ENCODE peak calls at places on chromosome 14, in four cellular contexts. One of them, this sample, is unnamed.
A peak's percentile ranks its signal among the peaks of the same experiment; 100 is the strongest.

GRCh38 chr14:98203421-98203820 is 1068.6 kb downstream of the BCL11B start:
- DNase-seq in osteoblast: no peak
- DNase-seq in stimulated activated CD4-positive, alpha-beta T cell treated with anti-CD3 and anti-CD28 coated beads, TNF-alpha, amount 100 ng/mL, for 4 hours: no peak
- DNase-seq in amygdala: no peak
- DNase-seq in this sample: no peak

GRCh38 chr14:63224196-63224595 is 20.0 kb downstream of the RHOJ start:
- DNase-seq in osteoblast: no peak
- DNase-seq in stimulated activated CD4-positive, alpha-beta T cell treated with anti-CD3 and anti-CD28 coated beads, TNF-alpha, amount 100 ng/mL, for 4 hours: no peak
- DNase-seq in amygdala: no peak
- DNase-seq in this sample: no peak

GRCh38 chr14:65465584-65465983 is 53.1 kb downstream of the FUT8 start:
- DNase-seq in osteoblast: no peak
- DNase-seq in amygdala: no peak
- DNase-seq in stimulated activated CD4-positive, alpha-beta T cell treated with anti-CD3 and anti-CD28 coated beads, TNF-alpha, amount 100 ng/mL, for 4 hours: no peak
- DNase-seq in this sample: no peak

GRCh38 chr14:102417646-102418045 is 54.9 kb downstream of the TECPR2 start:
- DNase-seq in amygdala: no peak
- DNase-seq in osteoblast: peak; percentile 55
- DNase-seq in stimulated activated CD4-positive, alpha-beta T cell treated with anti-CD3 and anti-CD28 coated beads, TNF-alpha, amount 100 ng/mL, for 4 hours: no peak
- DNase-seq in this sample: no peak

GRCh38 chr14:76644875-76645518 is 116.3 kb upstream of the VASH1 start:
- DNase-seq in osteoblast: peak; percentile 56
- DNase-seq in stimulated activated CD4-positive, alpha-beta T cell treated with anti-CD3 and anti-CD28 coated beads, TNF-alpha, amount 100 ng/mL, for 4 hours: no peak
- DNase-seq in amygdala: no peak
- DNase-seq in this sample: no peak

GRCh38 chr14:105889666-105890473 is 363.5 kb downstream of the TMEM121 start:
- DNase-seq in stimulated activated CD4-positive, alpha-beta T cell treated with anti-CD3 and anti-CD28 coated beads, TNF-alpha, amount 100 ng/mL, for 4 hours: no peak
- DNase-seq in osteoblast: peak; percentile 64
- DNase-seq in amygdala: no peak
- DNase-seq in this sample: no peak

GRCh38 chr14:80974338-80975078 is 19.1 kb downstream of the TSHR start:
- DNase-seq in stimulated activated CD4-positive, alpha-beta T cell treated with anti-CD3 and anti-CD28 coated beads, TNF-alpha, amount 100 ng/mL, for 4 hours: no peak
- DNase-seq in osteoblast: no peak
- DNase-seq in amygdala: no peak
- DNase-seq in this sample: no peak

GRCh38 chr14:96267336-96267735 is 11.3 kb downstream of the BDKRB1 start:
- DNase-seq in osteoblast: no peak
- DNase-seq in stimulated activated CD4-positive, alpha-beta T cell treated with anti-CD3 and anti-CD28 coated beads, TNF-alpha, amount 100 ng/mL, for 4 hours: no peak
- DNase-seq in amygdala: no peak
- DNase-seq in this sample: no peak

GRCh38 chr14:32808574-32809098 is 130.0 kb upstream of the NPAS3 start:
- DNase-seq in amygdala: peak; percentile 3
- DNase-seq in stimulated activated CD4-positive, alpha-beta T cell treated with anti-CD3 and anti-CD28 coated beads, TNF-alpha, amount 100 ng/mL, for 4 hours: no peak
- DNase-seq in osteoblast: no peak
- DNase-seq in this sample: no peak

GRCh38 chr14:68268197-68268596 is 448.6 kb downstream of the RAD51B start:
- DNase-seq in stimulated activated CD4-positive, alpha-beta T cell treated with anti-CD3 and anti-CD28 coated beads, TNF-alpha, amount 100 ng/mL, for 4 hours: no peak
- DNase-seq in amygdala: no peak
- DNase-seq in osteoblast: no peak
- DNase-seq in this sample: no peak

GRCh38 chr14:50335989-50336391 is 23.9 kb downstream of the DMAC2L start:
- DNase-seq in amygdala: peak; percentile 33
- DNase-seq in stimulated activated CD4-positive, alpha-beta T cell treated with anti-CD3 and anti-CD28 coated beads, TNF-alpha, amount 100 ng/mL, for 4 hours: no peak
- DNase-seq in osteoblast: no peak
- DNase-seq in this sample: no peak